ENCODE peak calls at places on chromosomes 3 and 15, in six cellular contexts. One of them, this sample, is unnamed.
A peak's percentile ranks its signal among the peaks of the same experiment; 100 is the strongest.

GRCh38 chr3:192188218-192188835 is 539.0 kb downstream of the FGF12 start:
- DNase-seq in hypothalamus: peak; percentile 47
- DNase-seq in right atrium auricular region: peak; percentile 69
- DNase-seq in glutamatergic neuron: peak; percentile 78
- DNase-seq in NCI-H526: no peak
- DNase-seq in dorsolateral prefrontal cortex: no peak
- DNase-seq in this sample: peak; percentile 58

GRCh38 chr15:90994059-90994416 is 297 bp downstream of the PRC1 start:
- DNase-seq in right atrium auricular region: no peak
- DNase-seq in NCI-H526: no peak
- DNase-seq in dorsolateral prefrontal cortex: no peak
- DNase-seq in hypothalamus: no peak
- DNase-seq in glutamatergic neuron: peak; percentile 47
- DNase-seq in this sample: no peak

GRCh38 chr3:6416049-6416661 is 444.8 kb upstream of the GRM7 start:
- DNase-seq in glutamatergic neuron: no peak
- DNase-seq in hypothalamus: no peak
- DNase-seq in dorsolateral prefrontal cortex: no peak
- DNase-seq in NCI-H526: no peak
- DNase-seq in right atrium auricular region: no peak
- DNase-seq in this sample: no peak

GRCh38 chr15:25175033-25175788 is 220.4 kb downstream of the SNRPN start:
- DNase-seq in dorsolateral prefrontal cortex: peak; percentile 22
- DNase-seq in glutamatergic neuron: peak; percentile 1
- DNase-seq in hypothalamus: no peak
- DNase-seq in NCI-H526: no peak
- DNase-seq in right atrium auricular region: peak; percentile 32
- DNase-seq in this sample: no peak

GRCh38 chr15:90221251-90221900 is 12.4 kb downstream of the CIB1 start:
- DNase-seq in glutamatergic neuron: peak; percentile 75
- DNase-seq in hypothalamus: peak; percentile 79
- DNase-seq in NCI-H526: peak; percentile 59
- DNase-seq in dorsolateral prefrontal cortex: peak; percentile 79
- DNase-seq in right atrium auricular region: peak; percentile 82
- DNase-seq in this sample: peak; percentile 91

GRCh38 chr15:96463376-96463775 is 132.9 kb downstream of the NR2F2 start:
- DNase-seq in NCI-H526: no peak
- DNase-seq in dorsolateral prefrontal cortex: no peak
- DNase-seq in hypothalamus: no peak
- DNase-seq in right atrium auricular region: no peak
- DNase-seq in glutamatergic neuron: no peak
- DNase-seq in this sample: no peak

GRCh38 chr3:112388972-112389371 is 56.0 kb downstream of the CD200 start:
- DNase-seq in NCI-H526: no peak
- DNase-seq in glutamatergic neuron: no peak
- DNase-seq in dorsolateral prefrontal cortex: no peak
- DNase-seq in hypothalamus: no peak
- DNase-seq in right atrium auricular region: no peak
- DNase-seq in this sample: no peak

GRCh38 chr3:156614642-156615511 is 59.5 kb upstream of the TIPARP start:
- DNase-seq in hypothalamus: no peak
- DNase-seq in glutamatergic neuron: no peak
- DNase-seq in NCI-H526: no peak
- DNase-seq in right atrium auricular region: no peak
- DNase-seq in dorsolateral prefrontal cortex: no peak
- DNase-seq in this sample: no peak

GRCh38 chr3:134076816-134077215 is 47.1 kb upstream of the SLCO2A1 start:
- DNase-seq in dorsolateral prefrontal cortex: no peak
- DNase-seq in NCI-H526: no peak
- DNase-seq in glutamatergic neuron: no peak
- DNase-seq in hypothalamus: no peak
- DNase-seq in right atrium auricular region: no peak
- DNase-seq in this sample: no peak

GRCh38 chr15:34914316-34914715 is 55.2 kb downstream of the AQR start:
- DNase-seq in glutamatergic neuron: no peak
- DNase-seq in right atrium auricular region: no peak
- DNase-seq in dorsolateral prefrontal cortex: no peak
- DNase-seq in hypothalamus: no peak
- DNase-seq in NCI-H526: no peak
- DNase-seq in this sample: no peak

GRCh38 chr3:30605005-30605404 is 1.4 kb upstream of the TGFBR2 start:
- DNase-seq in right atrium auricular region: no peak
- DNase-seq in NCI-H526: no peak
- DNase-seq in hypothalamus: no peak
- DNase-seq in glutamatergic neuron: no peak
- DNase-seq in dorsolateral prefrontal cortex: no peak
- DNase-seq in this sample: peak; percentile 6

GRCh38 chr15:55196011-55196410 is 730 bp downstream of the RSL24D1 start:
- DNase-seq in right atrium auricular region: no peak
- DNase-seq in hypothalamus: no peak
- DNase-seq in glutamatergic neuron: no peak
- DNase-seq in NCI-H526: no peak
- DNase-seq in dorsolateral prefrontal cortex: no peak
- DNase-seq in this sample: peak; percentile 29

GRCh38 chr3:1195922-1196321 is 103.1 kb downstream of the CNTN6 start:
- DNase-seq in NCI-H526: peak; percentile 97
- DNase-seq in hypothalamus: no peak
- DNase-seq in dorsolateral prefrontal cortex: no peak
- DNase-seq in right atrium auricular region: no peak
- DNase-seq in glutamatergic neuron: no peak
- DNase-seq in this sample: no peak

GRCh38 chr15:75181780-75182179 is 19.9 kb upstream of the C15orf39 start:
- DNase-seq in dorsolateral prefrontal cortex: no peak
- DNase-seq in glutamatergic neuron: no peak
- DNase-seq in NCI-H526: no peak
- DNase-seq in right atrium auricular region: no peak
- DNase-seq in hypothalamus: no peak
- DNase-seq in this sample: no peak

GRCh38 chr15:25703726-25704125 is 159.4 kb downstream of the ATP10A start:
- DNase-seq in dorsolateral prefrontal cortex: peak; percentile 5
- DNase-seq in hypothalamus: no peak
- DNase-seq in NCI-H526: no peak
- DNase-seq in glutamatergic neuron: no peak
- DNase-seq in right atrium auricular region: no peak
- DNase-seq in this sample: no peak

GRCh38 chr15:29792426-29793159 is 29.7 kb downstream of the TJP1 start:
- DNase-seq in glutamatergic neuron: no peak
- DNase-seq in hypothalamus: no peak
- DNase-seq in dorsolateral prefrontal cortex: no peak
- DNase-seq in right atrium auricular region: no peak
- DNase-seq in NCI-H526: no peak
- DNase-seq in this sample: no peak

GRCh38 chr15:76239786-76240185 is 71.5 kb downstream of the ETFA start:
- DNase-seq in dorsolateral prefrontal cortex: no peak
- DNase-seq in hypothalamus: no peak
- DNase-seq in NCI-H526: no peak
- DNase-seq in glutamatergic neuron: no peak
- DNase-seq in right atrium auricular region: no peak
- DNase-seq in this sample: no peak

GRCh38 chr15:94287794-94288246 is 56.5 kb downstream of the MCTP2 start:
- DNase-seq in dorsolateral prefrontal cortex: no peak
- DNase-seq in NCI-H526: no peak
- DNase-seq in right atrium auricular region: no peak
- DNase-seq in glutamatergic neuron: no peak
- DNase-seq in hypothalamus: no peak
- DNase-seq in this sample: no peak

GRCh38 chr15:41332788-41333527 is at the start of gene NUSAP1:
- DNase-seq in dorsolateral prefrontal cortex: no peak
- DNase-seq in hypothalamus: no peak
- DNase-seq in right atrium auricular region: no peak
- DNase-seq in glutamatergic neuron: peak; percentile 52
- DNase-seq in NCI-H526: peak; percentile 70
- DNase-seq in this sample: no peak

GRCh38 chr3:118842147-118842863 is 192.3 kb downstream of the IGSF11 start:
- DNase-seq in right atrium auricular region: no peak
- DNase-seq in glutamatergic neuron: no peak
- DNase-seq in dorsolateral prefrontal cortex: no peak
- DNase-seq in hypothalamus: no peak
- DNase-seq in NCI-H526: no peak
- DNase-seq in this sample: no peak

GRCh38 chr3:108136888-108137814 is 46.3 kb upstream of the CD47 start:
- DNase-seq in dorsolateral prefrontal cortex: no peak
- DNase-seq in NCI-H526: no peak
- DNase-seq in glutamatergic neuron: no peak
- DNase-seq in hypothalamus: no peak
- DNase-seq in right atrium auricular region: no peak
- DNase-seq in this sample: no peak

GRCh38 chr3:195559723-195560409 is 16.7 kb upstream of the PPP1R2 start:
- DNase-seq in hypothalamus: no peak
- DNase-seq in dorsolateral prefrontal cortex: no peak
- DNase-seq in glutamatergic neuron: no peak
- DNase-seq in right atrium auricular region: no peak
- DNase-seq in NCI-H526: no peak
- DNase-seq in this sample: no peak

GRCh38 chr3:54083901-54084300 is 38.5 kb upstream of the CACNA2D3 start:
- DNase-seq in dorsolateral prefrontal cortex: no peak
- DNase-seq in hypothalamus: no peak
- DNase-seq in right atrium auricular region: no peak
- DNase-seq in NCI-H526: no peak
- DNase-seq in glutamatergic neuron: no peak
- DNase-seq in this sample: no peak

GRCh38 chr3:153897025-153897723 is 224.0 kb upstream of the ARHGEF26 start:
- DNase-seq in NCI-H526: no peak
- DNase-seq in right atrium auricular region: no peak
- DNase-seq in glutamatergic neuron: no peak
- DNase-seq in dorsolateral prefrontal cortex: no peak
- DNase-seq in hypothalamus: no peak
- DNase-seq in this sample: no peak

GRCh38 chr3:111616417-111617105 is 21.4 kb upstream of the ZBED2 start:
- DNase-seq in hypothalamus: no peak
- DNase-seq in right atrium auricular region: no peak
- DNase-seq in glutamatergic neuron: no peak
- DNase-seq in dorsolateral prefrontal cortex: no peak
- DNase-seq in NCI-H526: no peak
- DNase-seq in this sample: no peak

GRCh38 chr15:60464836-60465630 is 13.9 kb downstream of the ICE2 start:
- DNase-seq in glutamatergic neuron: no peak
- DNase-seq in hypothalamus: no peak
- DNase-seq in NCI-H526: no peak
- DNase-seq in right atrium auricular region: no peak
- DNase-seq in dorsolateral prefrontal cortex: no peak
- DNase-seq in this sample: peak; percentile 87

GRCh38 chr3:80733522-80734176 is 965.9 kb upstream of the ROBO1 start:
- DNase-seq in right atrium auricular region: no peak
- DNase-seq in NCI-H526: no peak
- DNase-seq in dorsolateral prefrontal cortex: no peak
- DNase-seq in glutamatergic neuron: no peak
- DNase-seq in hypothalamus: no peak
- DNase-seq in this sample: peak; percentile 99

GRCh38 chr15:51374131-51374530 is 32.7 kb downstream of the GLDN start:
- DNase-seq in NCI-H526: peak; percentile 62
- DNase-seq in glutamatergic neuron: no peak
- DNase-seq in hypothalamus: no peak
- DNase-seq in right atrium auricular region: no peak
- DNase-seq in dorsolateral prefrontal cortex: no peak
- DNase-seq in this sample: no peak

GRCh38 chr3:152870027-152870426 is 35.1 kb downstream of the P2RY1 start:
- DNase-seq in dorsolateral prefrontal cortex: no peak
- DNase-seq in right atrium auricular region: no peak
- DNase-seq in glutamatergic neuron: no peak
- DNase-seq in NCI-H526: no peak
- DNase-seq in hypothalamus: no peak
- DNase-seq in this sample: no peak

GRCh38 chr3:184016820-184017671 is 638 bp downstream of the ABCC5 start:
- DNase-seq in hypothalamus: peak; percentile 72
- DNase-seq in NCI-H526: peak; percentile 48
- DNase-seq in glutamatergic neuron: peak; percentile 77
- DNase-seq in dorsolateral prefrontal cortex: peak; percentile 49
- DNase-seq in right atrium auricular region: peak; percentile 67
- DNase-seq in this sample: peak; percentile 78

GRCh38 chr15:81091889-81092558 is 42.0 kb upstream of the CFAP161 start:
- DNase-seq in hypothalamus: no peak
- DNase-seq in NCI-H526: no peak
- DNase-seq in right atrium auricular region: no peak
- DNase-seq in dorsolateral prefrontal cortex: no peak
- DNase-seq in glutamatergic neuron: no peak
- DNase-seq in this sample: peak; percentile 94

GRCh38 chr3:184553385-184553784 is 8.2 kb upstream of the EPHB3 start:
- DNase-seq in NCI-H526: no peak
- DNase-seq in right atrium auricular region: no peak
- DNase-seq in dorsolateral prefrontal cortex: peak; percentile 76
- DNase-seq in hypothalamus: peak; percentile 23
- DNase-seq in glutamatergic neuron: no peak
- DNase-seq in this sample: no peak

GRCh38 chr3:101676219-101676764 is 640 bp downstream of the ZBTB11 start:
- DNase-seq in hypothalamus: no peak
- DNase-seq in glutamatergic neuron: peak; percentile 99
- DNase-seq in right atrium auricular region: peak; percentile 92
- DNase-seq in NCI-H526: no peak
- DNase-seq in dorsolateral prefrontal cortex: peak; percentile 86
- DNase-seq in this sample: peak; percentile 97

GRCh38 chr3:126109146-126109859 is 25.4 kb upstream of the SLC41A3 start:
- DNase-seq in right atrium auricular region: peak; percentile 34
- DNase-seq in hypothalamus: no peak
- DNase-seq in NCI-H526: no peak
- DNase-seq in dorsolateral prefrontal cortex: peak; percentile 5
- DNase-seq in glutamatergic neuron: no peak
- DNase-seq in this sample: no peak

GRCh38 chr3:192892981-192893827 is 24.5 kb downstream of the MB21D2 start:
- DNase-seq in NCI-H526: no peak
- DNase-seq in hypothalamus: peak; percentile 22
- DNase-seq in dorsolateral prefrontal cortex: no peak
- DNase-seq in glutamatergic neuron: no peak
- DNase-seq in right atrium auricular region: peak; percentile 83
- DNase-seq in this sample: no peak

This sample was measured in dermis blood vessel endothelial cell.